ENCODE peak calls at places on chromosomes 3 and 15, in nine cellular contexts. P is testis, J is heart left ventricle, N is IMR-90, T is breast epithelium, S is A549, O is adrenal gland, D is transverse colon, B is Peyer's patch. M is an unnamed sample.
A peak's percentile ranks its signal among the peaks of the same experiment; 100 is the strongest.

GRCh38 chr3:132912416-132912753 is 125.8 kb upstream of the TMEM108 start:
- DNase-seq in B (no peak), S (no peak), O (no peak), J (no peak), T (no peak), P (no peak), D (no peak), N (no peak), M (no peak)

GRCh38 chr15:86595741-86596140 is 516.1 kb downstream of the AGBL1 start:
- DNase-seq in S (no peak), P (no peak), D (no peak), B (no peak), O (no peak), T (no peak), N (no peak), J (no peak), M (no peak)

GRCh38 chr3:8442993-8443670 is 58.5 kb upstream of the LMCD1 start:
- DNase-seq in D (no peak), B (no peak), J (no peak), T (no peak), N (no peak), P (no peak), S (no peak), O (no peak), M (no peak)

GRCh38 chr3:71129611-71130515 is 453.7 kb downstream of the FOXP1 start:
- DNase-seq in O (no peak), J (no peak), P (peak; percentile 65), S (no peak), N (peak; percentile 60), B (no peak), D (no peak), T (no peak), M (no peak)

GRCh38 chr3:8517490-8517889 is 15.9 kb downstream of the LMCD1 start:
- DNase-seq in B (no peak), T (no peak), N (no peak), O (no peak), S (no peak), P (no peak), J (no peak), D (no peak), M (no peak)

GRCh38 chr3:186653079-186653710 is 12.6 kb upstream of the HRG start:
- DNase-seq in D (no peak), P (no peak), B (peak; percentile 76), S (no peak), T (no peak), J (no peak), N (no peak), O (no peak), M (no peak)

GRCh38 chr15:32652178-32652577 is 10.7 kb downstream of the SCG5 start:
- DNase-seq in P (no peak), S (no peak), O (no peak), T (no peak), B (no peak), N (no peak), D (no peak), J (no peak), M (no peak)

GRCh38 chr3:197466586-197467399 is 89.0 kb downstream of the BDH1 start:
- DNase-seq in T (no peak), D (no peak), B (no peak), N (peak; percentile 72), O (peak; percentile 75), J (no peak), P (peak; percentile 59), S (peak; percentile 38), M (no peak)

GRCh38 chr15:76138436-76138835 is 78.7 kb downstream of the TMEM266 start:
- DNase-seq in S (no peak), J (no peak), O (no peak), B (no peak), D (no peak), P (no peak), T (no peak), N (no peak), M (no peak)

GRCh38 chr3:31409866-31410265 is 122.9 kb upstream of the STT3B start:
- DNase-seq in N (no peak), T (no peak), B (no peak), O (no peak), J (no peak), D (no peak), P (no peak), S (no peak), M (no peak)

GRCh38 chr15:52427804-52428203 is 100.9 kb downstream of the MYO5A start:
- DNase-seq in J (peak; percentile 42), S (no peak), O (peak; percentile 87), N (peak; percentile 86), T (no peak), B (no peak), D (no peak), P (no peak), M (no peak)
- TF ChIP-seq POLR2A in J (no peak), S (no peak), O (no peak), N (no peak), T (no peak), B (no peak), D (no peak), P (no peak), M (no peak)

DNA sequence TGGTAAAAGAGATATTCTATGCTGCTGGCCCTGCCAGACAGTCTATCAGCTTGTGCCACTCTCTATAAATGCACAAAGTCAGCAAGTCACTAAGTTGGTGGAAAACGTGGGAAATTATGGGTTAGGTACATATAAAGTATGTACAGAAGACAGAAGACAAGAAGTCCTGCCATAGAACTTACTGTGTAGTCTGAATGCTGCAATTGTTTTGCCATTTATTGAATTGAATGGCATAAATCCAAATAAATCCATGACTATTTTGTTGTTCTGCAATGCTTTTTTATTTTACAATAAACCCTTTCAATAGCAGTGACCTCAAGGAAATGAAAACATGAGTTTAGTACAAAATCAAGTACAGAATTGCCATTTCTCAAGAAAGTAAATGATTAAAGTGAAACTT is 34.1 kb upstream of the TM4SF1 start:
- DNase-seq in J (no peak), P (no peak), O (no peak), S (no peak), T (no peak), N (no peak), D (no peak), B (no peak), M (no peak)
- H3K27ac ChIP-seq in J (peak overlapping the region; percentile 44), P (no peak overlapping the region), O (no peak overlapping the region), S (no peak overlapping the region), T (peak overlapping the region; percentile 57), N (no peak overlapping the region), D (no peak overlapping the region), B (no peak overlapping the region), M (no peak overlapping the region)

GRCh38 chr3:5186854-5187151 is 704 bp upstream of the EDEM1 start:
- DNase-seq in O (peak; percentile 31), P (peak; percentile 29), S (no peak), N (peak; percentile 44), B (no peak), D (no peak), J (no peak), T (no peak), M (no peak)

GRCh38 chr3:5185093-5185673 is 2.3 kb upstream of the EDEM1 start:
- DNase-seq in N (no peak), P (no peak), D (no peak), B (no peak), T (no peak), S (no peak), O (no peak), J (no peak), M (no peak)

GRCh38 chr3:5186089-5186853 is 1.2 kb upstream of the EDEM1 start:
- DNase-seq in J (no peak), O (peak; percentile 48), D (no peak), P (no peak), S (no peak), B (no peak), N (no peak), T (no peak), M (no peak)

GRCh38 chr3:5187152-5187919 is at the start of gene EDEM1:
- DNase-seq in S (peak; percentile 96), B (peak; percentile 97), D (peak; percentile 97), N (peak; percentile 94), P (peak; percentile 94), O (peak; percentile 95), T (peak; percentile 95), J (peak; percentile 96), M (peak; percentile 91)

GRCh38 chr3:5181479-5182141 is 5.9 kb upstream of the EDEM1 start:
- DNase-seq in S (no peak), O (no peak), D (no peak), J (no peak), P (no peak), T (no peak), N (no peak), B (peak; percentile 64), M (no peak)
- TF ChIP-seq POLR2A in S (no peak), O (no peak), D (no peak), J (no peak), P (no peak), T (no peak), N (no peak), B (no peak), M (no peak)

GRCh38 chr15:42456971-42457370 is 34.0 kb downstream of the ZNF106 start:
- DNase-seq in O (peak; percentile 34), T (no peak), D (no peak), B (no peak), S (no peak), N (no peak), J (no peak), P (no peak), M (no peak)
- H3K27ac ChIP-seq in O (peak overlapping the region; percentile 92), T (peak overlapping the region; percentile 86), D (peak overlapping the region; percentile 78), B (peak overlapping the region; percentile 58), S (no peak overlapping the region), N (peak overlapping the region; percentile 82), J (peak overlapping the region; percentile 92), P (peak overlapping the region; percentile 56), M (peak overlapping the region; percentile 91)

GRCh38 chr3:25572919-25573385 is 91.8 kb downstream of the TOP2B start:
- DNase-seq in O (no peak), J (no peak), N (peak; percentile 50), P (no peak), T (no peak), S (no peak), D (no peak), B (no peak), M (no peak)
- TF ChIP-seq POLR2A in O (no peak), J (no peak), N (no peak), P (no peak), T (no peak), S (no peak), D (no peak), B (no peak), M (no peak)

M was measured in uterus.